ENCODE peak calls at places on chromosomes 12 and 14, in five cellular contexts. S, V, Z, R and P are unnamed samples. For H3K79me1, the result is how much of the 10 kb centered on the place peaks cover.

GRCh38 chr14:79162833-79163232 is 992.7 kb downstream of the NRXN3 start:
- DNase-seq in S (no peak), Z (no peak), R (no peak), V (no peak), P (no peak)

GRCh38 chr12:109115758-109116610 is at the start of gene ACACB:
- DNase-seq in V (no peak), R (no peak), Z (no peak), S (no peak), P (no peak)

GRCh38 chr12:66493841-66494240 is 185.0 kb downstream of the GRIP1 start:
- DNase-seq in Z (no peak), S (no peak), R (no peak), V (no peak), P (no peak)

GRCh38 chr14:59964251-59965007 is 44.5 kb downstream of the LRRC9 start:
- DNase-seq in S (peak), R (no peak), Z (peak), V (no peak), P (peak)

GRCh38 chr14:56895154-56895553 is 84.9 kb upstream of the OTX2 start:
- DNase-seq in S (no peak), V (no peak), Z (no peak), R (no peak), P (peak)

GRCh38 chr14:53180272-53181221 is 27.4 kb upstream of the DDHD1 start:
- DNase-seq in Z (peak), V (peak), S (peak), R (peak), P (peak)

GRCh38 chr14:91246051-91246852 is 1.7 kb upstream of the GPR68 start:
- DNase-seq in R (no peak), Z (no peak), S (no peak), V (no peak), P (no peak)

GRCh38 chr14:99809376-99809775 is 16.2 kb downstream of the EML1 start:
- DNase-seq in R (no peak), S (peak), V (no peak), Z (peak), P (no peak)

GRCh38 chr12:111467862-111468245 is 62.1 kb downstream of the SH2B3 start:
- DNase-seq in S (peak), V (no peak), R (no peak), Z (peak), P (no peak)

GRCh38 chr14:32342151-32342853 is 13.2 kb downstream of the AKAP6 start:
- DNase-seq in V (no peak), R (no peak), Z (no peak), S (no peak), P (peak)

GRCh38 chr12:130195369-130195768 is 33.1 kb downstream of the FZD10 start:
- DNase-seq in R (no peak), Z (no peak), S (no peak), V (no peak), P (no peak)

GRCh38 chr12:92991134-92991533 is 62.0 kb upstream of the EEA1 start:
- DNase-seq in Z (no peak), R (no peak), V (no peak), S (no peak), P (no peak)

GRCh38 chr14:68667313-68667791 is 125.5 kb downstream of the ZFP36L1 start:
- DNase-seq in S (peak), R (no peak), V (no peak), Z (peak), P (no peak)

GRCh38 chr14:68669101-68669500 is 123.8 kb downstream of the ZFP36L1 start:
- DNase-seq in V (no peak), S (no peak), R (no peak), Z (no peak), P (peak)

GRCh38 chr14:68666899-68667298 is 126.0 kb downstream of the ZFP36L1 start:
- DNase-seq in S (no peak), Z (no peak), V (no peak), R (no peak), P (no peak)

GRCh38 chr14:68668531-68668930 is 124.3 kb downstream of the ZFP36L1 start:
- DNase-seq in S (no peak), V (no peak), R (no peak), Z (no peak), P (no peak)

DNA sequence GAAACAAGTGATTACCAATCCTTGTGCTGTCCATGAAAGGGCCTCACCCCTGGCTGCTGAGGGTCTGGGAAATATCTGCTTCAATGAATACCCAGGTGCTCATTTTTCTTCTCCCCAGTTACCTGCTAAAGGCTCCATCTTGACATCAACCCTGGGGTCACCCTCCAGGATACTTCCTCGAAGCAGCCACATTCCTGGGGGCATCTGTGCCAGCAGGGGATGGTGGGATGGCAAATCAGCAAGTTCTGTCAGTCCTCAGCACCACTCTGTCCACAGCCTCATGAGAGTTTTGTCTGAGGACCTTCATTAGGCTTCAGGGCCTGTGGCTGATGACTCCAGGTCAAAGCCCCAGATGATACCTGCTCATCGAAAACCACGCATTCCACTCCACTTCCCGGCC is 124.8 kb downstream of the ZFP36L1 start:
- DNase-seq in R (no peak), S (no peak), V (no peak), Z (no peak), P (no peak)
- H3K79me1 ChIP-seq in R (under half), S (under half), V (under half), Z (under half), P (under half)

GRCh38 chr14:105483300-105484068 is 3.2 kb upstream of the CRIP1 start:
- DNase-seq in Z (no peak), S (no peak), R (no peak), V (no peak), P (no peak)

GRCh38 chr14:105482486-105483110 is 4.1 kb upstream of the CRIP1 start:
- DNase-seq in S (no peak), Z (no peak), V (no peak), R (no peak), P (no peak)

GRCh38 chr14:105480165-105480564 is 5.5 kb downstream of the CRIP2 start:
- DNase-seq in S (no peak), Z (no peak), R (no peak), V (no peak), P (no peak)

GRCh38 chr14:105480807-105481801 is 5.6 kb upstream of the CRIP1 start:
- DNase-seq in R (peak), V (peak), S (peak), Z (peak), P (peak)

DNA sequence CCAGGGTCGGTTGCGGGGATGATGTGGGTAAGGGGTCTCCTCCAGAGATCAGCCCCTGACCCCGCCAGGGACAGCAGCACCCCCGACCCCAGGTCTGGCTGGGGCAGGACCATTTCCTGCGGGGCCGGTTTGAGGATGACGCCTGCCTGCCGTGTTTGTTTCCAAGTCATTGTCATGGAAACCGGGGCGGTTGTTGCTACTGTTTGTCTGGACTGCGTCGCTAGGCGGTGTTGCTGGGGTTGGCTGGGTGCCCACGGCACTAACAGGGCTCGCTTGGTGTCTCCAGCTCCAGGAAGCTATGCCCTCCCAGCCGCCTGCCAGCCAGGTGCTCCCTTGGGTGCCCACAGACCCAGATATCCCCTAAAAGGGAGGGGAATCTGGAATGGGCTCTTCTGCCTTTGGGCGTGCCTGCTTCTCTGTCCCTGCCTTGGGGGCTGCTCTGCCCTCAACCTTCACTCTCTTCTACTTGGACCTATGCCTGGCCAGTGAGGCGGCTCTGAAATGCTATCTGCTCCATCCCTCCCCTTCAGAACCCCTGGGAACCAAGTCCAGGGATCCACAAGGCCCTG is 4.7 kb upstream of the CRIP1 start:
- DNase-seq in S (peak), V (peak), R (no peak), Z (peak), P (peak)
- H2BK15ac ChIP-seq in S (peak), V (no peak), R (no peak), Z (no peak), P (no peak)

DNA sequence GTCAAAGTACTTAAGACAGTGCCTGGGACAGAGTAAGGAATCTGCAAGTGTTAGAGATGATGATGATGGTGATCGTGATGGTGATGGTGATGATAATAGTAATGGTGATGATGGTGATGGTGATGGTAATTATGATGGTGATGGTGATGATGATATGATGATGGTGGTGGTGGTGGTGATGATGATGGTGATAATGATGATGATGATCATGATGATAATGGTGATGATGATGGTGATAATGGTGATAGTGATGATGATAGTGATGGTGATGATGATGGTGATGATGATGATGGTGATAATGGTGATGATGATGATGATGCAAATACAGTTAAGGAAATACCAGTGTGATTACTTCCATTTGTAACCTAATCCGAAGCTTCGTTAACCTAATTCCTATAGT is 5.2 kb upstream of the TMEM132C start:
- DNase-seq in Z (no peak), R (no peak), S (no peak), V (no peak), P (no peak)
- H3K79me1 ChIP-seq in Z (under half), R (under half), S (under half), V (under half), P (under half)

GRCh38 chr12:121107681-121108080 is 25.0 kb upstream of the P2RX7 start:
- DNase-seq in R (no peak), Z (peak), V (no peak), S (peak), P (peak)
- H2BK15ac ChIP-seq in R (no peak), Z (no peak), V (no peak), S (no peak), P (no peak)

GRCh38 chr14:61561657-61562276 is 133.5 kb upstream of the HIF1A start:
- DNase-seq in V (peak), S (peak), R (no peak), Z (peak), P (peak)

GRCh38 chr14:61563880-61564622 is 131.3 kb upstream of the HIF1A start:
- DNase-seq in S (no peak), V (no peak), Z (no peak), R (no peak), P (no peak)

GRCh38 chr14:61561144-61561543 is 134.2 kb upstream of the HIF1A start:
- DNase-seq in V (no peak), S (peak), R (no peak), Z (peak), P (peak)

GRCh38 chr14:61563162-61563511 is 132.2 kb upstream of the HIF1A start:
- DNase-seq in V (no peak), R (no peak), S (no peak), Z (no peak), P (no peak)

DNA sequence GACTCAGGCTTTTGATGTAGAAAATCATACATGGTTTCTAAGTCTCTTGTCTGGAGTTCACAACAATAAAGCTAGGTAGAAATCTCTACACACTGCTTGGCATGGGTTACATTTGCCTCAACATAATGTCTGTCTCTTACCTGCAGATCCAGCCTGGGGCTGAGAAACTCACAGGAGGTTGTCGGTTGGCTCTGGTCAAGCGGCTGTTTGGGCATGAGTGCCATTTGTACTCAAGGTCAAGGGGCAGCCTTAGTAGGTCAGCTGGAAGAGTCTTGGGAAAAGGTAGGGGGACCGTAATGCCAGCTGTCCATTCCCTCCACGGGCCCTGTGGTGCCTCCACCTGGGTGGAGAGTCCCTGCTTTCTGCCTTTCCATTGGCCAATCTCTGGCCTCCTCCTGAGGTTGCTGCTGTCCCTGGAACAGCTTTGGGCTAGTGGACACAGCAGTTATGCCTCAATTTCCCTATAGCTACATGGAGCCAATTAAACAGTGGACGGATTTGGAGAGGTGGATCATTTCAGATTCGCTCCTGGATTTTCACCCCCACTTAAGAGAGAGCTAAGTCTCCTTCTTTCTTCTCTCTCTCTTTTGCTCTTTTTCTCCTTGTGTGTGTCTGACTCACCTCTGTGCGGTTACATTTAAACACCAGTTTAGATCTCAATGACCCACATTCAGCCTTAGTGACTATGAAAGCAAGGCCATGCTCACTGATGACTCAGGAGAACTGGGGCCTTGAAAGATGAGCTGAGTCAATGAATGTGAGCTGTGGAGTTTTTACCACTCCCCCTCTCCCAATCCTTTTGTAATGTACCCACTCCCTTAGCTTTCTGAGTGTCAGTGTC is 132.8 kb upstream of the HIF1A start:
- DNase-seq in V (no peak), R (no peak), S (peak), Z (peak), P (no peak)
- H3K79me1 ChIP-seq in V (under half), R (under half), S (under half), Z (half or more), P (under half)

GRCh38 chr12:55726911-55727310 is 1.9 kb downstream of the CD63 start:
- DNase-seq in Z (no peak), R (no peak), S (no peak), V (peak), P (no peak)

GRCh38 chr12:55728932-55729591 is at the start of gene CD63:
- DNase-seq in R (no peak), V (peak), Z (peak), S (peak), P (peak)

GRCh38 chr12:55729592-55730446 is 1.0 kb upstream of the CD63 start:
- DNase-seq in V (peak), R (no peak), S (peak), Z (peak), P (peak)

GRCh38 chr12:55727643-55728184 is 1.1 kb downstream of the CD63 start:
- DNase-seq in V (no peak), R (no peak), S (peak), Z (peak), P (no peak)

GRCh38 chr12:55728185-55728931 is 451 bp downstream of the CD63 start:
- DNase-seq in Z (peak), S (peak), R (no peak), V (no peak), P (peak)
- H2BK15ac ChIP-seq in Z (no peak), S (peak), R (peak), V (no peak), P (no peak)

GRCh38 chr14:68619805-68620574 is 172.9 kb downstream of the ZFP36L1 start:
- DNase-seq in Z (peak), V (no peak), S (peak), R (no peak), P (peak)
- H3K79me1 ChIP-seq in Z (under half), V (under half), S (under half), R (under half), P (under half)

GRCh38 chr14:69710378-69710777 is 56.6 kb upstream of the SRSF5 start:
- DNase-seq in S (no peak), Z (no peak), R (no peak), V (no peak), P (no peak)

GRCh38 chr14:69708049-69708448 is 58.9 kb upstream of the SRSF5 start:
- DNase-seq in Z (no peak), R (no peak), S (no peak), V (no peak), P (no peak)

GRCh38 chr14:69711471-69712216 is 55.3 kb upstream of the SRSF5 start:
- DNase-seq in Z (no peak), V (no peak), R (no peak), S (no peak), P (no peak)

GRCh38 chr14:69711065-69711464 is 55.9 kb upstream of the SRSF5 start:
- DNase-seq in Z (peak), R (no peak), S (no peak), V (no peak), P (no peak)

DNA sequence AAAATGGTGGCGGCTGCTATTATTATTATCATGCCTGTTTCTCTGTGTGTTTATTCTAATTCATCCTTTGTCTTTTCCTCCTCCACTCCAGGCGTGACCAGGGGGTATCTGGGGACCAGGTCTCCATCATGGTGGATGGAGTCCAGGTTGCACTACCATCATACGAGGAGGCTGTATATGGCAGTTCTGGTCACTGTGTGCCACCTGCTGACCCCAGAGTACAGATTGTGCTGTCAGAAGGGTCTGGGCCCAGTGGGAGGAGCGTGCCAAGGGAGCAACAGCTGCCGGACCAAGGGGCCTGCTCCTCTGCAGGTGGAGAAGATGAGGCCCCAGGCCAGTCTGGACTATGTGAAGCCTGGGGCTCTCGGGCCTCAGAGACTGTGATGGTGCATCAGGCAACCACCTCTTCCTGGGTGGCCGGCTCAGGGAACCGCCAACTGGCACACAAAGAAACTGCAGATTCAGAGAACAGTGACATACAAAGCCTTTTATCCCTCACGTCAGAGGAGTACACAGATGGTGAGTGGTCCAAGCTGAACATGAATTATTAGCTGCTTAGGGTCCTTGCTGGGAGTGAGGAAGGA is 58.3 kb upstream of the SRSF5 start:
- DNase-seq in S (no peak), R (no peak), V (peak), Z (no peak), P (peak)
- H2BK15ac ChIP-seq in S (no peak), R (no peak), V (no peak), Z (no peak), P (no peak)